ENCODE peak calls at places on chromosomes 4 and X, in five cellular contexts. N is BJ; B is AG10803; M is CD8-positive, alpha-beta memory T cell; V is Right ventricle myocardium superior. E is an unnamed sample.

GRCh38 chrX:104137496-104137895 is 19.3 kb downstream of the SLC25A53 start:
- DNase-seq in N (no peak), V (no peak), B (peak; percentile 21), M (no peak), E (no peak)

GRCh38 chr4:78057600-78058560 is 757 bp downstream of the FRAS1 start:
- DNase-seq in V (peak; percentile 69), B (peak; percentile 42), M (no peak), N (no peak), E (no peak)

GRCh38 chr4:6493668-6494304 is 21.4 kb upstream of the PPP2R2C start:
- DNase-seq in B (peak; percentile 12), N (no peak), V (no peak), M (no peak), E (no peak)

GRCh38 chrX:111743316-111743715 is 62.3 kb downstream of the ALG13 start:
- DNase-seq in V (no peak), M (no peak), N (no peak), B (peak; percentile 9), E (no peak)

GRCh38 chr4:10093801-10094552 is 22.6 kb downstream of the WDR1 start:
- DNase-seq in N (peak; percentile 86), M (no peak), V (peak; percentile 74), B (peak; percentile 89), E (no peak)

GRCh38 chr4:70627620-70628019 is 924 bp upstream of the ENAM start:
- DNase-seq in M (no peak), B (no peak), V (no peak), N (no peak), E (no peak)

GRCh38 chr4:184292877-184293276 is 75.2 kb upstream of the ENPP6 start:
- DNase-seq in B (no peak), N (no peak), V (no peak), M (no peak), E (no peak)

GRCh38 chrX:13009256-13009655 is 34.3 kb downstream of the TMSB4X start:
- DNase-seq in V (no peak), B (peak; percentile 68), N (no peak), M (no peak), E (no peak)

GRCh38 chrX:47748576-47748975 is 88.1 kb upstream of the ZNF81 start:
- DNase-seq in B (peak; percentile 54), M (no peak), N (no peak), V (no peak), E (no peak)

GRCh38 chrX:128019218-128019617 is 33.0 kb downstream of the ACTRT1 start:
- DNase-seq in B (no peak), V (no peak), N (no peak), M (no peak), E (no peak)

GRCh38 chr4:62133498-62133897 is 933.4 kb downstream of the ADGRL3 start:
- DNase-seq in M (no peak), V (no peak), N (no peak), B (no peak), E (no peak)

GRCh38 chr4:77695769-77696168 is 90.1 kb downstream of the CXCL13 start:
- DNase-seq in N (peak; percentile 73), M (no peak), B (peak; percentile 88), V (no peak), E (peak; percentile 78)

GRCh38 chr4:141427726-141428296 is 207.1 kb downstream of the ZNF330 start:
- DNase-seq in N (no peak), B (no peak), V (no peak), M (no peak), E (no peak)

GRCh38 chr4:126441173-126441810 is 1126.5 kb downstream of the FAT4 start:
- DNase-seq in M (no peak), V (peak; percentile 40), B (no peak), N (no peak), E (no peak)

GRCh38 chr4:107693132-107693531 is 26.9 kb downstream of the PAPSS1 start:
- DNase-seq in V (no peak), N (no peak), M (no peak), B (no peak), E (no peak)

GRCh38 chr4:174119051-174119450 is 164.4 kb downstream of the FBXO8 start:
- DNase-seq in B (peak; percentile 75), M (no peak), N (peak; percentile 26), V (no peak), E (no peak)

GRCh38 chrX:22969416-22969815 is 30.3 kb upstream of the DDX53 start:
- DNase-seq in N (no peak), B (peak; percentile 17), V (no peak), M (no peak), E (no peak)

GRCh38 chr4:149521611-149522010 is 294.0 kb downstream of the IQCM start:
- DNase-seq in V (no peak), M (no peak), B (peak; percentile 48), N (peak; percentile 9), E (peak; percentile 56)

GRCh38 chr4:123361195-123361861 is 35.3 kb upstream of the SPRY1 start:
- DNase-seq in B (peak; percentile 87), M (no peak), N (peak; percentile 79), V (no peak), E (no peak)

GRCh38 chrX:155048997-155049619 is 21.8 kb downstream of the CMC4 start:
- DNase-seq in N (no peak), M (peak; percentile 33), V (no peak), B (peak; percentile 58), E (no peak)

GRCh38 chr4:38128478-38129451 is 168.6 kb downstream of the PTTG2 start:
- DNase-seq in M (peak; percentile 74), B (peak; percentile 65), N (no peak), V (no peak), E (no peak)

GRCh38 chr4:48484494-48485168 is 1.5 kb downstream of the SLC10A4 start:
- DNase-seq in B (no peak), M (no peak), V (no peak), N (no peak), E (no peak)